ENCODE peak calls at places on chromosome 2, in four cellular contexts. One of them, this sample, is unnamed.

GRCh38 chr2:6986894-6987487 is 69.8 kb downstream of the RNF144A start:
- DNase-seq in HuH-7.5: no peak
- DNase-seq in T-cell: no peak
- DNase-seq in dermis microvascular lymphatic vessel endothelial cell: peak; percentile 47
- DNase-seq in this sample: no peak

GRCh38 chr2:234623521-234623991 is 126.7 kb upstream of the ARL4C start:
- DNase-seq in HuH-7.5: no peak
- DNase-seq in T-cell: no peak
- DNase-seq in dermis microvascular lymphatic vessel endothelial cell: peak; percentile 25
- DNase-seq in this sample: no peak

GRCh38 chr2:85924522-85924921 is 35.7 kb upstream of the ST3GAL5 start:
- DNase-seq in HuH-7.5: no peak
- DNase-seq in T-cell: no peak
- DNase-seq in dermis microvascular lymphatic vessel endothelial cell: peak; percentile 41
- DNase-seq in this sample: no peak

GRCh38 chr2:155546715-155547555 is 785.6 kb downstream of the NR4A2 start:
- DNase-seq in HuH-7.5: no peak
- DNase-seq in T-cell: no peak
- DNase-seq in dermis microvascular lymphatic vessel endothelial cell: no peak
- DNase-seq in this sample: no peak

GRCh38 chr2:16123421-16123820 is 183.1 kb downstream of the MYCN start:
- DNase-seq in HuH-7.5: no peak
- DNase-seq in T-cell: no peak
- DNase-seq in dermis microvascular lymphatic vessel endothelial cell: no peak
- DNase-seq in this sample: no peak

GRCh38 chr2:217948341-217948791 is 54.4 kb downstream of the TNS1 start:
- DNase-seq in HuH-7.5: no peak
- DNase-seq in T-cell: no peak
- DNase-seq in dermis microvascular lymphatic vessel endothelial cell: no peak
- DNase-seq in this sample: no peak

GRCh38 chr2:28499298-28499697 is 3.4 kb downstream of the PLB1 start:
- DNase-seq in HuH-7.5: no peak
- DNase-seq in T-cell: no peak
- DNase-seq in dermis microvascular lymphatic vessel endothelial cell: no peak
- DNase-seq in this sample: no peak

GRCh38 chr2:231383701-231384435 is 11.6 kb upstream of the B3GNT7 start:
- DNase-seq in HuH-7.5: no peak
- DNase-seq in T-cell: no peak
- DNase-seq in dermis microvascular lymphatic vessel endothelial cell: no peak
- DNase-seq in this sample: no peak

GRCh38 chr2:71564361-71564760 is 111.0 kb downstream of the DYSF start:
- DNase-seq in HuH-7.5: no peak
- DNase-seq in T-cell: no peak
- DNase-seq in dermis microvascular lymphatic vessel endothelial cell: no peak
- DNase-seq in this sample: no peak

GRCh38 chr2:25431604-25432003 is 89.9 kb upstream of the DNMT3A start:
- DNase-seq in HuH-7.5: no peak
- DNase-seq in T-cell: no peak
- DNase-seq in dermis microvascular lymphatic vessel endothelial cell: no peak
- DNase-seq in this sample: no peak

GRCh38 chr2:190359896-190360376 is 16.5 kb downstream of the INPP1 start:
- DNase-seq in HuH-7.5: no peak
- DNase-seq in T-cell: peak; percentile 15
- DNase-seq in dermis microvascular lymphatic vessel endothelial cell: peak; percentile 68
- DNase-seq in this sample: no peak